ENCODE peak calls at places on chromosomes 3 and 15, in ten cellular contexts. K, U, H, J, W, I, C, M, N and P are unnamed samples.

GRCh38 chr3:177731644-177732268 is 534.5 kb upstream of the TBL1XR1 start:
- DNase-seq in H (no peak), N (peak), U (peak), J (peak), C (no peak), I (peak), W (peak), M (no peak), K (peak), P (peak)

GRCh38 chr15:64865126-64865997 is 23.6 kb downstream of the PLEKHO2 start:
- DNase-seq in M (no peak), U (no peak), W (no peak), I (no peak), K (no peak), J (no peak), C (no peak), H (no peak), N (no peak), P (no peak)

GRCh38 chr3:10468611-10469354 is 36.6 kb downstream of the ATP2B2 start:
- DNase-seq in J (no peak), K (no peak), U (no peak), H (no peak), N (peak), I (no peak), W (no peak), M (no peak), C (no peak), P (no peak)

GRCh38 chr15:74196175-74196574 is 6.4 kb downstream of the STRA6 start:
- DNase-seq in I (peak), W (peak), N (peak), K (peak), J (peak), U (peak), H (no peak), M (no peak), C (no peak), P (peak)

GRCh38 chr3:138365991-138366759 is 17.8 kb downstream of the MRAS start:
- DNase-seq in N (no peak), K (no peak), U (no peak), H (no peak), M (no peak), W (no peak), J (no peak), C (no peak), I (no peak), P (no peak)

GRCh38 chr3:66416556-66417304 is 84.1 kb downstream of the LRIG1 start:
- DNase-seq in C (no peak), J (peak), N (no peak), K (no peak), I (no peak), W (no peak), U (no peak), H (no peak), M (no peak), P (no peak)

GRCh38 chr15:39230205-39230916 is 350.5 kb upstream of the THBS1 start:
- DNase-seq in M (peak), J (no peak), C (no peak), H (no peak), W (no peak), N (peak), I (peak), U (peak), K (no peak), P (peak)

GRCh38 chr3:149353581-149354184 is 20.2 kb upstream of the TM4SF18 start:
- DNase-seq in K (no peak), U (no peak), H (no peak), W (no peak), I (no peak), M (no peak), C (no peak), J (no peak), N (no peak), P (no peak)

GRCh38 chr15:32794973-32795372 is 77.2 kb downstream of the GREM1 start:
- DNase-seq in C (no peak), M (no peak), H (no peak), U (peak), N (no peak), J (no peak), I (no peak), W (no peak), K (peak), P (peak)

GRCh38 chr3:73432021-73432722 is 192.6 kb downstream of the PDZRN3 start:
- DNase-seq in M (peak), C (peak), H (no peak), J (peak), N (peak), W (peak), K (peak), I (peak), U (peak), P (peak)

GRCh38 chr3:120926146-120926545 is 18.1 kb downstream of the STXBP5L start:
- DNase-seq in M (no peak), H (no peak), J (no peak), I (no peak), W (no peak), C (no peak), N (no peak), U (no peak), K (no peak), P (no peak)

GRCh38 chr3:17640466-17640865 is 102.0 kb downstream of the TBC1D5 start:
- DNase-seq in W (peak), K (peak), U (peak), H (no peak), I (no peak), M (no peak), C (no peak), N (no peak), J (peak), P (peak)

GRCh38 chr15:79192462-79193036 is 90.0 kb upstream of the ANKRD34C start:
- DNase-seq in K (no peak), M (no peak), C (no peak), H (no peak), W (no peak), N (no peak), U (peak), I (peak), J (peak), P (no peak)

GRCh38 chr3:96836153-96836915 is 21.9 kb downstream of the EPHA6 start:
- DNase-seq in H (no peak), M (no peak), N (no peak), J (no peak), I (no peak), C (no peak), K (peak), U (no peak), W (no peak), P (no peak)
- H3K4me3 ChIP-seq in H (no peak), M (no peak), N (no peak), J (no peak), I (no peak), C (no peak), K (no peak), U (no peak), W (no peak), P (no peak)

GRCh38 chr3:27927882-27928281 is 205.8 kb upstream of the EOMES start:
- DNase-seq in C (no peak), H (no peak), N (no peak), K (no peak), I (no peak), U (no peak), W (no peak), J (no peak), M (no peak), P (no peak)

GRCh38 chr3:27935492-27935891 is 213.4 kb upstream of the EOMES start:
- DNase-seq in M (no peak), J (no peak), N (no peak), C (no peak), K (no peak), U (no peak), I (no peak), W (no peak), H (no peak), P (no peak)

DNA sequence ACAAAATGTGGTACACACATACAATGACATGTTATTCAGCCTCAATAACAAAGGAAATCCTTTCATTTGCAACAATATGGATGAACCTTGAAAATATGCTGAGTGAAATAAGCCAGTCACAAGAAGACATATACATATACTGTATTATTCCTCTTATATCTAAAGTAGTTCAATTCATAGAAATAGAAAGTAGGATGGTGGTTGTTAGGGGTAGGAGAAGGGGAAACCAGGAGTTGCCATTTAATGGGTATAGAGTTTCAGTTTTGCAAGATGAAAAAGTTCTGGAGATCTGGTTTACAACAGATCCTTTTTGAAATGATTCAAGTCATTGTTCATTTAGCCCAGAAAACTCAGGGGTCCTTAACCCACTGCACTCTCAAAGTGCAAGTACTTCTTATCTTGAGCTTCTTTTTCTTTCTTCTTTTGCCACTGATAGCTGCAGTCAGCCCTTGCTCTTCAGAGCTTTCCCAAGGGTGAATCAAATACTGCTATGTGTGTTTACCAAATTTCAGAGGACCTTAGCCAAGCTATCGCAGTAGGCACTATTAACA is 208.0 kb upstream of the EOMES start:
- DNase-seq in W (no peak), K (no peak), N (no peak), H (no peak), U (no peak), I (no peak), J (no peak), M (no peak), C (no peak), P (no peak)
- TF ChIP-seq CTCF in W (no peak), K (no peak), N (no peak), H (no peak), U (no peak), I (no peak), J (no peak), M (no peak), C (no peak), P (no peak)

GRCh38 chr3:27714101-27714526 is 8.0 kb downstream of the EOMES start:
- DNase-seq in I (no peak), W (no peak), C (no peak), U (no peak), K (no peak), J (no peak), N (no peak), H (no peak), M (peak), P (no peak)
- H3K4me3 ChIP-seq in I (peak), W (no peak), C (no peak), U (peak), K (peak), J (peak), N (no peak), H (no peak), M (peak), P (no peak)

GRCh38 chr15:70214941-70215635 is 117.4 kb upstream of the TLE3 start:
- DNase-seq in U (no peak), J (no peak), N (no peak), K (no peak), I (no peak), M (peak), C (no peak), W (no peak), H (no peak), P (no peak)

GRCh38 chr15:70212963-70213315 is 115.2 kb upstream of the TLE3 start:
- DNase-seq in U (no peak), N (no peak), J (no peak), I (no peak), W (no peak), M (peak), K (no peak), H (no peak), C (no peak), P (no peak)

GRCh38 chr15:70215951-70216350 is 118.2 kb upstream of the TLE3 start:
- DNase-seq in J (no peak), N (no peak), H (no peak), M (peak), K (no peak), C (no peak), I (no peak), U (no peak), W (no peak), P (no peak)

GRCh38 chr15:70213779-70214178 is 116.1 kb upstream of the TLE3 start:
- DNase-seq in C (no peak), W (no peak), K (no peak), J (no peak), H (no peak), I (no peak), U (no peak), N (no peak), M (peak), P (no peak)

GRCh38 chr15:70214266-70214665 is 116.5 kb upstream of the TLE3 start:
- DNase-seq in N (no peak), K (no peak), I (no peak), J (no peak), C (peak), W (no peak), H (no peak), M (peak), U (no peak), P (no peak)
- TF ChIP-seq CTCF in N (peak), K (no peak), I (peak), J (no peak), C (peak), W (peak), H (no peak), M (peak), U (no peak), P (no peak)

GRCh38 chr3:81788650-81789049 is 27.2 kb upstream of the GBE1 start:
- DNase-seq in J (no peak), H (no peak), I (no peak), C (no peak), M (no peak), K (no peak), N (no peak), U (no peak), W (no peak), P (peak)

GRCh38 chr3:81790117-81790516 is 28.7 kb upstream of the GBE1 start:
- DNase-seq in C (no peak), N (no peak), I (no peak), J (no peak), H (no peak), M (no peak), K (no peak), W (no peak), U (no peak), P (no peak)

GRCh38 chr3:81788044-81788443 is 26.6 kb upstream of the GBE1 start:
- DNase-seq in W (no peak), U (no peak), J (no peak), C (no peak), H (no peak), I (no peak), K (no peak), N (no peak), M (no peak), P (no peak)

GRCh38 chr3:81789686-81790085 is 28.2 kb upstream of the GBE1 start:
- DNase-seq in C (no peak), U (no peak), H (no peak), K (no peak), J (no peak), N (no peak), I (no peak), M (no peak), W (no peak), P (no peak)

GRCh38 chr3:81793410-81793809 is 32.0 kb upstream of the GBE1 start:
- DNase-seq in H (no peak), U (no peak), N (no peak), M (no peak), K (no peak), C (no peak), I (no peak), J (no peak), W (no peak), P (no peak)
- H3K4me3 ChIP-seq in H (no peak), U (no peak), N (no peak), M (no peak), K (no peak), C (no peak), I (no peak), J (no peak), W (no peak), P (no peak)

DNA sequence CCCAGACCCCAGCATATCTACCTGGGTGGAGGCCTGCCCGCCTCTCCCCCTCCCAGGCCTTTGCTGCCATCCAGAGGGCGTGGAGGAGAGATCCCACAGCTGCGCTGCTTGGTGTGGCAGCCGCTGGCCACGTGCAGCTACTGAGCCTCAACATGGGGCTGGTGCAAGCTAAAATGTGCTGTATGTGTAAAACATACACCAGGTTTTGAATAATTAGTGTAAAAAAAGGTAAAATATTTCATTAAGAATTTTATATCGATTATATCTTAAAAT is 95.8 kb downstream of the SEC22A start:
- DNase-seq in H (no peak), U (no peak), K (peak), C (no peak), I (no peak), M (peak), N (no peak), W (no peak), J (no peak), P (no peak)
- TF ChIP-seq CTCF in H (no peak), U (no peak), K (peak), C (peak), I (no peak), M (peak), N (peak), W (no peak), J (no peak), P (no peak)